ENCODE peak calls at places on chromosomes 3 and 15, in six cellular contexts. X is HEK293T, O is tibial nerve, Q is osteocyte, Z is NCI-H187, D is GM13976. S is an unnamed sample.

GRCh38 chr3:135918600-135918999 is 46.9 kb upstream of the PPP2R3A start:
- DNase-seq in O (no peak), D (no peak), X (peak), Q (no peak), Z (no peak), S (no peak)

GRCh38 chr15:100248236-100248635 is 93.5 kb downstream of the ADAMTS17 start:
- DNase-seq in Z (no peak), O (no peak), X (no peak), Q (no peak), D (no peak), S (no peak)

GRCh38 chr15:33789141-33789540 is 179.2 kb upstream of the CHRM5 start:
- DNase-seq in Z (no peak), D (no peak), Q (no peak), X (peak), O (no peak), S (no peak)

GRCh38 chr15:81357178-81357686 is 16.8 kb downstream of the TMC3 start:
- DNase-seq in O (no peak), Z (no peak), X (peak), D (no peak), Q (peak), S (no peak)

GRCh38 chr3:160402249-160403027 is 3.0 kb downstream of the SMC4 start:
- DNase-seq in Q (no peak), O (no peak), Z (no peak), X (no peak), D (no peak), S (no peak)

GRCh38 chr3:141410861-141411771 is 42.8 kb downstream of the ZBTB38 start:
- DNase-seq in O (no peak), D (no peak), X (no peak), Q (no peak), Z (no peak), S (peak)

GRCh38 chr3:149151843-149152242 is 22.4 kb downstream of the HPS3 start:
- DNase-seq in D (no peak), Q (no peak), O (no peak), X (peak), Z (no peak), S (no peak)

GRCh38 chr3:150136242-150136641 is 165.5 kb upstream of the PFN2 start:
- DNase-seq in D (no peak), X (no peak), Q (no peak), O (no peak), Z (no peak), S (no peak)

GRCh38 chr3:184185461-184186183 is 377 bp upstream of the ABCF3 start:
- DNase-seq in O (peak), Q (peak), D (peak), X (peak), Z (peak), S (peak)

GRCh38 chr3:1953519-1953918 is 145.1 kb upstream of the CNTN4 start:
- DNase-seq in O (no peak), Q (no peak), X (no peak), Z (no peak), D (no peak), S (no peak)

GRCh38 chr3:35224571-35225280 is 414.6 kb upstream of the ARPP21 start:
- DNase-seq in X (no peak), Z (no peak), Q (no peak), O (no peak), D (no peak), S (no peak)

GRCh38 chr15:98843844-98844243 is 163.7 kb downstream of the PGPEP1L start:
- DNase-seq in O (no peak), Q (no peak), X (no peak), D (no peak), Z (no peak), S (no peak)

GRCh38 chr15:79887517-79887916 is 9.3 kb downstream of the MTHFS start:
- DNase-seq in Z (no peak), X (no peak), Q (no peak), D (no peak), O (no peak), S (no peak)

GRCh38 chr15:76203346-76203745 is 107.9 kb downstream of the ETFA start:
- DNase-seq in Q (no peak), X (no peak), O (no peak), Z (no peak), D (no peak), S (no peak)

GRCh38 chr3:115019900-115020299 is 127.2 kb downstream of the ZBTB20 start:
- DNase-seq in X (no peak), O (no peak), Z (no peak), D (no peak), Q (no peak), S (no peak)

GRCh38 chr15:43390723-43391122 is 19.8 kb downstream of the TUBGCP4 start:
- DNase-seq in O (no peak), D (no peak), Z (no peak), Q (no peak), X (no peak), S (no peak)

GRCh38 chr15:74788042-74788715 is 6.3 kb downstream of the CSK start:
- DNase-seq in X (no peak), D (no peak), Q (no peak), O (no peak), Z (no peak), S (no peak)

GRCh38 chr15:69841046-69841828 is 256.5 kb downstream of the TLE3 start:
- DNase-seq in Z (no peak), X (no peak), Q (no peak), D (no peak), O (no peak), S (no peak)

GRCh38 chr3:159234306-159234705 is 432.5 kb downstream of the MFSD1 start:
- DNase-seq in X (no peak), Q (no peak), Z (no peak), D (no peak), O (no peak), S (no peak)

GRCh38 chr3:53739926-53740325 is 106.3 kb downstream of the CHDH start:
- DNase-seq in Z (no peak), O (no peak), X (no peak), D (no peak), Q (no peak), S (no peak)